ENCODE peak calls at places on chromosomes 2 and 18, in four cellular contexts. I, K, X and C are unnamed samples.
A peak's percentile ranks its signal among the peaks of the same experiment; 100 is the strongest.

GRCh38 chr2:174038472-174038871 is 73.3 kb upstream of the SP3 start:
- DNase-seq in I (no peak), K (no peak), X (no peak), C (no peak)

GRCh38 chr2:134320930-134321329 is 67.1 kb downstream of the MGAT5 start:
- DNase-seq in I (no peak), K (no peak), X (no peak), C (no peak)

GRCh38 chr18:35458677-35459441 is 38.9 kb downstream of the INO80C start:
- DNase-seq in I (no peak), K (peak; percentile 79), X (peak; percentile 86), C (peak; percentile 83)

GRCh38 chr18:35376393-35376741 is 770 bp downstream of the ZNF396 start:
- DNase-seq in I (peak; percentile 65), K (no peak), X (no peak), C (peak; percentile 47)

GRCh38 chr2:3282056-3282998 is 95.3 kb downstream of the EIPR1 start:
- DNase-seq in I (peak; percentile 99), K (peak; percentile 33), X (no peak), C (no peak)

GRCh38 chr2:113834057-113834720 is 55.7 kb upstream of the ACTR3 start:
- DNase-seq in I (no peak), K (no peak), X (no peak), C (no peak)

GRCh38 chr18:3742541-3742940 is 292.6 kb downstream of the TGIF1 start:
- DNase-seq in I (no peak), K (no peak), X (no peak), C (no peak)

GRCh38 chr2:99636432-99637034 is 146.7 kb upstream of the REV1 start:
- DNase-seq in I (peak; percentile 91), K (no peak), X (no peak), C (peak; percentile 40)

GRCh38 chr2:236720974-236721600 is 151.5 kb downstream of the ACKR3 start:
- DNase-seq in I (peak; percentile 17), K (no peak), X (no peak), C (no peak)

GRCh38 chr2:147711031-147711430 is 133.8 kb upstream of the ACVR2A start:
- DNase-seq in I (no peak), K (peak; percentile 15), X (no peak), C (no peak)

GRCh38 chr2:120935339-120936313 is 200.0 kb downstream of the GLI2 start:
- DNase-seq in I (no peak), K (peak; percentile 74), X (peak; percentile 97), C (no peak)

GRCh38 chr18:48623468-48624220 is 84.8 kb downstream of the CTIF start:
- DNase-seq in I (no peak), K (peak; percentile 88), X (no peak), C (peak; percentile 11)

GRCh38 chr2:200034816-200035215 is 79.4 kb downstream of the MAIP1 start:
- DNase-seq in I (no peak), K (no peak), X (no peak), C (no peak)
- TF ChIP-seq MXI1 in I (no peak), K (no peak), X (no peak), C (no peak)

GRCh38 chr18:23575309-23575651 is 11.0 kb downstream of the NPC1 start:
- DNase-seq in I (no peak), K (no peak), X (no peak), C (no peak)

GRCh38 chr18:23573020-23573419 is 13.3 kb downstream of the NPC1 start:
- DNase-seq in I (no peak), K (no peak), X (no peak), C (no peak)

GRCh38 chr18:23574611-23575308 is 11.5 kb downstream of the NPC1 start:
- DNase-seq in I (peak; percentile 78), K (no peak), X (no peak), C (no peak)

GRCh38 chr18:23572570-23572969 is 13.7 kb downstream of the NPC1 start:
- DNase-seq in I (no peak), K (no peak), X (no peak), C (no peak)

DNA sequence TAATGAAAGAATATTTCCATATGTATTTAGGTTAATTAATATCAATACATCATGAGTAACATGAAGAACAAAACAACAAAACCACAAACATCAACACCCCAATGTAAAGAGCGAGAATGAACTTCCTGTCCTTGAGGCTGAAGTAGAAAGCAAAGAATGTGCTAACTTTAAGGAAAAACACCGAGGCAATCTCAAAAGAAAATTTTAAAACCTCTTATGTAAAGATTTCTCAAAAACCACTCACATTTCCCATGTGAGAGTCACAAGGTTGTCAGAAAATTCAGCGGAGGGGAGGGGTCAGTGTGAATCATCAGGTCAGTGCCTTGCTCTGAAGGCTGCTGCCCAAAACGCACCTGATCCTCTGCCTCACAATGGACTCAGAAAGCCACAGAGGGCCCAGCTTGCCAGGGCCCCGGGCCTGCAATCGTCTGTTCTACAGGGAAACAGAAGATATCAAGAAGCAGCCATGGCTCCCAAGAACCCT is 12.3 kb downstream of the NPC1 start:
- DNase-seq in I (no peak), K (peak; percentile 72), X (no peak), C (no peak)
- TF ChIP-seq MXI1 in I (no peak), K (no peak), X (no peak), C (no peak)

GRCh38 chr2:26477911-26478253 is at the start of gene OTOF:
- DNase-seq in I (peak; percentile 66), K (peak; percentile 68), X (no peak), C (no peak)
- TF ChIP-seq MXI1 in I (no peak), K (no peak), X (no peak), C (no peak)

GRCh38 chr2:239163306-239164070 is 237.3 kb downstream of the HDAC4 start:
- DNase-seq in I (no peak), K (no peak), X (no peak), C (no peak)

GRCh38 chr2:239162141-239162821 is 238.5 kb downstream of the HDAC4 start:
- DNase-seq in I (no peak), K (no peak), X (no peak), C (no peak)

GRCh38 chr2:239159476-239159911 is 241.3 kb downstream of the HDAC4 start:
- DNase-seq in I (no peak), K (no peak), X (no peak), C (no peak)

GRCh38 chr2:239160226-239161143 is 240.3 kb downstream of the HDAC4 start:
- DNase-seq in I (no peak), K (peak; percentile 13), X (no peak), C (no peak)

DNA sequence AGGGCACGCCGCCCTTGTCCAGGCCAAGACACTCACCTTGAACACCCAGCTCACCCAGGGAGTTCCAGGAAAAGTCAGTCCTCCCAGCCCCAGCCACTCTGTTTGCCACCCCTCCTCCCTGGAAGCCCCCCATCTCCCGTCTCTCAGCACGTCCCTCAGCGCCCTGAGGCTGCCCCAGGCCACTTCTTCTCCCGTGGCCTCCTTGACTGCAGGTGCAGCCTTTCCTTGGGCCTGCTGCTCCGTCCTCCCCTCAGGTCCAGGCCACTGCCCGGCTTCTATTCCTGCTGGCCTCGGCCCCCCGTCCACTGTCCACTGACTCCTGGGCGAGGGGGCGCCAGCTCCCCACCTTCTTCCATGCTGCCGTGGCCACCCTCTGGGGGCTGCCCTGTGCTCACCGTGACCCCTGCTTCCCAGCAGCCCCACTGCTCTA is 239.1 kb downstream of the HDAC4 start:
- DNase-seq in I (no peak), K (no peak), X (no peak), C (no peak)
- TF ChIP-seq MXI1 in I (no peak), K (no peak), X (no peak), C (no peak)

GRCh38 chr2:195411219-195411687 is 245.8 kb upstream of the SLC39A10 start:
- DNase-seq in I (no peak), K (peak; percentile 69), X (no peak), C (peak; percentile 17)

GRCh38 chr2:195413944-195414343 is 243.1 kb upstream of the SLC39A10 start:
- DNase-seq in I (no peak), K (no peak), X (no peak), C (no peak)

GRCh38 chr2:195410272-195410671 is 246.8 kb upstream of the SLC39A10 start:
- DNase-seq in I (no peak), K (no peak), X (no peak), C (no peak)

GRCh38 chr2:195414479-195414878 is 242.5 kb upstream of the SLC39A10 start:
- DNase-seq in I (no peak), K (no peak), X (no peak), C (no peak)

DNA sequence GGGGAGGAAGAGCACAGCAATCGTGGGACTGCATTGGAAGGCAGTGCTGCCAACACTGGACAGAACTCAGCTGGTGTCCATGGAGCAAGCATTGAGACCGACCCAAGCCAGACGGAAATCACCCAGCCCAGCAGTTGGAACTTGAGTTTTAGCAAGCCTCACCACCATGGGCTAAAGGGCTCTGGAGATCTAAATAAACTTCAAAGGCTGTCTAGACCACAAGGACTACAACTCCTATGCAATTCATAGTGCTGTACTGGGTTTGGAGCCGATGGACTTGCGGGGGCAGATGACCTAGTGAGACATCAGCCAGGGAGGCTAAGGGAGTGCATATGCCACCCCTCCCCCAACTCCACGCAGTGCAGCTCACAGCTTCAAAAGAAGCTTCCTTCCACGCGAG is 243.6 kb upstream of the SLC39A10 start:
- DNase-seq in I (no peak), K (peak; percentile 44), X (no peak), C (no peak)
- TF ChIP-seq MXI1 in I (no peak), K (no peak), X (no peak), C (no peak)